ENCODE peak calls at places on chromosome 1, in six cellular contexts. K is GM12878, B is GM12892, M is H1, W is HepG2, P is K562. C is an unnamed sample.

GRCh38 chr1:232209357-232209756 is 420.6 kb downstream of the SIPA1L2 start:
- DNase-seq in P (no peak), K (no peak), W (no peak), B (no peak), M (no peak), C (no peak)

GRCh38 chr1:6438047-6438525 is 13.5 kb downstream of the ESPN start:
- DNase-seq in P (peak), B (peak), K (peak), M (peak), W (peak), C (peak)

GRCh38 chr1:113219377-113219776 is 146.4 kb downstream of the LRIG2 start:
- DNase-seq in P (peak), K (no peak), W (no peak), B (no peak), M (no peak), C (no peak)

GRCh38 chr1:113041569-113042335 is 31.2 kb upstream of the LRIG2 start:
- DNase-seq in W (peak), K (no peak), M (no peak), B (no peak), P (peak), C (no peak)

GRCh38 chr1:70887936-70888335 is 159.7 kb downstream of the PTGER3 start:
- DNase-seq in M (no peak), W (no peak), K (no peak), P (no peak), B (no peak), C (no peak)

GRCh38 chr1:227125929-227126545 is 185.9 kb downstream of the COQ8A start:
- DNase-seq in K (no peak), M (no peak), B (no peak), P (no peak), W (no peak), C (no peak)

GRCh38 chr1:65959896-65960295 is 167.2 kb downstream of the PDE4B start:
- DNase-seq in B (no peak), M (no peak), K (no peak), W (no peak), P (no peak), C (no peak)

GRCh38 chr1:229440821-229441537 is 7.1 kb upstream of the ACTA1 start:
- DNase-seq in P (no peak), M (no peak), K (peak), W (no peak), B (no peak), C (no peak)

GRCh38 chr1:228445867-228446584 is 29.4 kb upstream of the TRIM17 start:
- DNase-seq in B (peak), P (no peak), K (no peak), M (no peak), W (no peak), C (peak)

GRCh38 chr1:228141082-228141870 is 1.2 kb downstream of the GUK1 start:
- DNase-seq in W (no peak), P (no peak), B (no peak), M (no peak), K (no peak), C (peak)

GRCh38 chr1:214427871-214428277 is 123.5 kb downstream of the PTPN14 start:
- DNase-seq in K (peak), B (no peak), W (peak), M (no peak), P (no peak), C (no peak)

GRCh38 chr1:101344745-101345144 is 107.9 kb downstream of the S1PR1 start:
- DNase-seq in B (no peak), K (no peak), W (no peak), P (no peak), M (no peak), C (no peak)

GRCh38 chr1:89085781-89086180 is 20.8 kb upstream of the GBP1 start:
- DNase-seq in P (peak), W (peak), B (peak), K (no peak), M (no peak), C (no peak)

GRCh38 chr1:24349891-24350290 is 30.7 kb downstream of the GRHL3 start:
- DNase-seq in W (no peak), M (no peak), B (no peak), P (no peak), K (no peak), C (no peak)

GRCh38 chr1:49765034-49765433 is 258.7 kb downstream of the AGBL4 start:
- DNase-seq in M (no peak), B (no peak), P (no peak), W (peak), K (no peak), C (no peak)

GRCh38 chr1:115068780-115069179 is 20.5 kb downstream of the TSPAN2 start:
- DNase-seq in K (no peak), P (no peak), W (no peak), M (no peak), B (no peak), C (no peak)

GRCh38 chr1:229022595-229023350 is 248.1 kb upstream of the RAB4A start:
- DNase-seq in K (no peak), P (no peak), B (no peak), W (peak), M (no peak), C (no peak)

GRCh38 chr1:8197493-8198282 is 120.2 kb upstream of the SLC45A1 start:
- DNase-seq in W (peak), P (peak), B (no peak), K (no peak), M (no peak), C (peak)

GRCh38 chr1:53639251-53639721 is 99.7 kb downstream of the GLIS1 start:
- DNase-seq in W (no peak), M (no peak), B (no peak), K (no peak), P (no peak), C (no peak)

GRCh38 chr1:229717774-229718173 is 91.7 kb downstream of the URB2 start:
- DNase-seq in B (no peak), M (no peak), P (no peak), K (no peak), W (peak), C (no peak)

GRCh38 chr1:106080608-106081325 is 975.7 kb upstream of the PRMT6 start:
- DNase-seq in W (no peak), M (no peak), P (no peak), K (no peak), B (no peak), C (no peak)

GRCh38 chr1:19360026-19360813 is 48.1 kb downstream of the SLC66A1 start:
- DNase-seq in W (no peak), K (no peak), M (no peak), B (no peak), P (no peak), C (no peak)

GRCh38 chr1:192592981-192593683 is 17.6 kb downstream of the RGS1 start:
- DNase-seq in K (no peak), B (no peak), W (no peak), M (no peak), P (no peak), C (no peak)

GRCh38 chr1:176720835-176721234 is 257.9 kb downstream of the PAPPA2 start:
- DNase-seq in W (no peak), M (no peak), P (no peak), K (no peak), B (no peak), C (no peak)

GRCh38 chr1:58932820-58933598 is 149.2 kb upstream of the JUN start:
- DNase-seq in B (no peak), M (no peak), W (peak), P (no peak), K (no peak), C (no peak)

GRCh38 chr1:246837418-246838117 is 94.2 kb downstream of the AHCTF1 start:
- DNase-seq in M (no peak), W (no peak), P (no peak), K (peak), B (no peak), C (no peak)

GRCh38 chr1:58779837-58780585 is 3.8 kb downstream of the JUN start:
- DNase-seq in W (peak), B (no peak), P (no peak), M (no peak), K (no peak), C (no peak)

GRCh38 chr1:30817083-30817450 is 59.5 kb upstream of the LAPTM5 start:
- DNase-seq in K (no peak), B (no peak), M (no peak), P (no peak), W (no peak), C (no peak)

GRCh38 chr1:207052736-207053545 is at the start of gene PFKFB2:
- DNase-seq in P (peak), M (peak), K (peak), W (peak), B (peak), C (peak)

GRCh38 chr1:107776898-107777663 is 187.9 kb downstream of the VAV3 start:
- DNase-seq in M (no peak), B (no peak), W (no peak), K (peak), P (no peak), C (no peak)

GRCh38 chr1:95043141-95043980 is 29.4 kb downstream of the ALG14 start:
- DNase-seq in M (peak), W (peak), B (peak), P (peak), K (peak), C (peak)

GRCh38 chr1:178513278-178513983 is 522 bp downstream of the TEX35 start:
- DNase-seq in M (no peak), K (no peak), B (no peak), P (no peak), W (no peak), C (no peak)

GRCh38 chr1:28437260-28437923 is 67.9 kb downstream of the PHACTR4 start:
- DNase-seq in B (no peak), K (no peak), W (peak), P (no peak), M (no peak), C (no peak)

GRCh38 chr1:203628185-203628996 is 1.8 kb downstream of the ATP2B4 start:
- DNase-seq in K (no peak), M (peak), B (no peak), P (no peak), W (no peak), C (no peak)

GRCh38 chr1:68974447-68974846 is 477.6 kb upstream of the DEPDC1 start:
- DNase-seq in W (no peak), B (no peak), K (no peak), P (no peak), M (no peak), C (no peak)

GRCh38 chr1:68975534-68975933 is 478.7 kb upstream of the DEPDC1 start:
- DNase-seq in K (no peak), P (no peak), W (no peak), B (no peak), M (no peak), C (no peak)

GRCh38 chr1:68973459-68974244 is 476.8 kb upstream of the DEPDC1 start:
- DNase-seq in P (no peak), K (no peak), B (no peak), M (no peak), W (no peak), C (no peak)

GRCh38 chr1:68969430-68969829 is 472.5 kb upstream of the DEPDC1 start:
- DNase-seq in B (no peak), M (no peak), P (no peak), W (no peak), K (no peak), C (no peak)

GRCh38 chr1:68970571-68970970 is 473.7 kb upstream of the DEPDC1 start:
- DNase-seq in K (no peak), W (no peak), B (no peak), P (no peak), M (no peak), C (no peak)
- TF ChIP-seq TAF1 in K (no peak), W (no peak), B (no peak), P (no peak), M (no peak), C (no peak)

DNA sequence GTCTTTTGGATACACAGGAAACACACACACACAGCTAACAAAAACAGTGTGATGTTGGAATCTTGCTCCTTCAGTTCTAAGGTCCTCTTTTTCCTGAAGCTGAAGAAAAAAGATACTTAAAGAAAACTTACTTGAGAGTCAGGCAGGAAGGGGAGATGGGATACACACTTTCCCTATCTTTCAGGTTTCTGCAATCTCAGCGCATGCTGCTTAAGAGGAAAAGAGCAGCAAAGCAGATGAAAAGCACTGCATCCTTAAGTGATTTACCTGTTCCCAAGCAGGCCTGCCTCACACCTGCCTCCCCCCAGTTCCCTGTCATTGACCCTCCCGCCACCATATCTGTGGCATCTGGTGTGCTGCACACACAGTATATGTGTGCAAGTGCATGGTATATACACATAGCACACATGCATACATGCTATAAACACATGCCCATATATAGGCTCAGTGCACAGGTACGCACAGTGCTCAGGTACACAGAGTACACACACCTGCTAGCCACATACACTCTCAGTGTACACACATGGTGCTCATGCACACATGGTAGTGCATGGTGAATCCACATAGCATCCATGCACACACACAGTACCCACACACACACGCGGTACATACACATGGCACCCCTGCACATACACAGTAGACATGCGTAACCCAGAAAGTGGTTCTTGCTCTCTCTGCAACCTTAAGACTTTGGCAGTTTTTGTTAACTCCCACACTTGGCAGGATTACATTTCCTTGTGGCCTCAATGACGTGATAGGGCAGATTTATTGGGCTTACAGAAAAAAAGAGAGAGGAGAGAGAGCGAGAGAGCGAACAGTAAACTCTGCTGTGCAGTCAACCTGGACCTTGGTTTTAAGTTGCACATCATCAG is 166.9 kb downstream of the TOMM20 start:
- DNase-seq in K (no peak), B (no peak), M (no peak), W (no peak), P (no peak), C (no peak)
- TF ChIP-seq POLR2A in K (peak), B (peak), M (no peak), W (no peak), P (no peak), C (peak)

GRCh38 chr1:62341120-62341519 is 21.9 kb upstream of the KANK4 start:
- DNase-seq in W (no peak), B (no peak), P (no peak), K (no peak), M (no peak), C (no peak)

GRCh38 chr1:62337535-62337784 is 18.2 kb upstream of the KANK4 start:
- DNase-seq in W (no peak), K (no peak), B (no peak), P (no peak), M (no peak), C (no peak)

GRCh38 chr1:62336638-62337534 is 17.7 kb upstream of the KANK4 start:
- DNase-seq in M (no peak), W (no peak), P (no peak), K (no peak), B (no peak), C (no peak)

GRCh38 chr1:62335656-62336055 is 16.4 kb upstream of the KANK4 start:
- DNase-seq in W (no peak), K (no peak), P (no peak), B (no peak), M (no peak), C (no peak)

GRCh38 chr1:62337785-62338631 is 18.8 kb upstream of the KANK4 start:
- DNase-seq in W (peak), M (no peak), B (no peak), K (no peak), P (peak), C (no peak)
- TF ChIP-seq TAF1 in W (no peak), M (no peak), B (no peak), K (no peak), P (no peak), C (no peak)

DNA sequence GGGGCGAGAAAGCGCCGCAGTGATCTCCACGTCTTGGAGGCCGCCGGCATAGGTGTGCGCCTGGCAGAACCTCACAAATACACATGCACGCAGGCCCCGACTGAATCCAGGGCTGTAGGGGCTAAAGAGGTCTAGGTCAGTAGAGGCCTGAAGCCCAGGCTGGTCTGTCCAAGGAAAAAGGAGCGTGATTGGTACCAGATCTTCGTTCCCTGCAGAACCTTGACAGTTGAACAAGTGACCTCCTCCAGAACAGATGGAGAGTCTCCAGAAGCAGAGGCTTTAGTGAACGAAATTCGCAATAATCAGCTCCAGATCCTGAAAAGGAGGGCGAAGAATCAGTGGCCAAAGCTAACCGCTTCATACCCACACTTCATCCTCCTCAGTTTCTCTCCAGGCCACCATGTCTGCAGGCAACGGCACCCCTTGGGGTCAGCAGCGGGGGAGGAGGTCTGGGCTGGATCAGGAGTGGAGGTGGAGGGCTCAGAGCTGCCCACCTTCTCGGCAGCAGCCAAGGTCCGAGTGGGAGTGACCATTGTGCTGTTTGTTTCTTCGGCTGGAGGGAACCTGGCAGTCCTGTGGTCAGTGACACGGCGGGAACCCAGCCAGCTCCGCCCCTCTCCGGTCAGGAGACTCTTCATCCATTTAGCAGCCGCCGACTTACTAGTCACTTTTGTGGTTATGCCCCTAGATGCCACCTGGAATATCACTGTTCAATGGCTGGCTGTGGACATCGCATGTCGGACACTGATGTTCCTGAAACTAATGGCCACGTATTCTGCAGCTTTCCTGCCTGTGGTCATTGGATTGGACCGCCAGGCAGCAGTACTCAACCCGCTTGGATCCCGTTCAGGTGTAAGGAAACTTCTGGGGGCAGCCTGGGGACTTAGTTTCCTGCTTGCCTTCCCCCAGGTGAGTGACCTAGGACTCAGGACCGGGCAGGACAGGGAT is 749 bp upstream of the PEX11B start:
- DNase-seq in B (peak), P (peak), M (no peak), W (peak), K (no peak), C (no peak)
- TF ChIP-seq POLR2A in B (peak), P (no peak), M (peak), W (peak), K (peak), C (no peak)

GRCh38 chr1:188782220-188782841 is 1695.3 kb downstream of the BRINP3 start:
- DNase-seq in B (no peak), P (peak), M (peak), K (no peak), W (peak), C (no peak)
- TF ChIP-seq TAF1 in B (no peak), P (no peak), M (no peak), K (no peak), W (no peak), C (no peak)

GRCh38 chr1:27366113-27366410 is 699 bp downstream of the MAP3K6 start:
- DNase-seq in K (no peak), W (peak), P (peak), B (peak), M (no peak), C (peak)
- TF ChIP-seq POLR2A in K (no peak), W (no peak), P (no peak), B (no peak), M (no peak), C (no peak)

GRCh38 chr1:3522564-3523270 is 68.3 kb downstream of the ARHGEF16 start:
- DNase-seq in K (no peak), B (no peak), M (no peak), P (no peak), W (no peak), C (no peak)

GRCh38 chr1:3524571-3525203 is 70.2 kb downstream of the ARHGEF16 start:
- DNase-seq in M (no peak), B (no peak), P (no peak), K (no peak), W (no peak), C (no peak)

GRCh38 chr1:3523980-3524379 is 69.5 kb downstream of the ARHGEF16 start:
- DNase-seq in B (no peak), K (no peak), W (no peak), M (no peak), P (no peak), C (no peak)

GRCh38 chr1:3527774-3528173 is 73.3 kb downstream of the ARHGEF16 start:
- DNase-seq in W (no peak), K (no peak), P (no peak), M (no peak), B (no peak), C (no peak)

DNA sequence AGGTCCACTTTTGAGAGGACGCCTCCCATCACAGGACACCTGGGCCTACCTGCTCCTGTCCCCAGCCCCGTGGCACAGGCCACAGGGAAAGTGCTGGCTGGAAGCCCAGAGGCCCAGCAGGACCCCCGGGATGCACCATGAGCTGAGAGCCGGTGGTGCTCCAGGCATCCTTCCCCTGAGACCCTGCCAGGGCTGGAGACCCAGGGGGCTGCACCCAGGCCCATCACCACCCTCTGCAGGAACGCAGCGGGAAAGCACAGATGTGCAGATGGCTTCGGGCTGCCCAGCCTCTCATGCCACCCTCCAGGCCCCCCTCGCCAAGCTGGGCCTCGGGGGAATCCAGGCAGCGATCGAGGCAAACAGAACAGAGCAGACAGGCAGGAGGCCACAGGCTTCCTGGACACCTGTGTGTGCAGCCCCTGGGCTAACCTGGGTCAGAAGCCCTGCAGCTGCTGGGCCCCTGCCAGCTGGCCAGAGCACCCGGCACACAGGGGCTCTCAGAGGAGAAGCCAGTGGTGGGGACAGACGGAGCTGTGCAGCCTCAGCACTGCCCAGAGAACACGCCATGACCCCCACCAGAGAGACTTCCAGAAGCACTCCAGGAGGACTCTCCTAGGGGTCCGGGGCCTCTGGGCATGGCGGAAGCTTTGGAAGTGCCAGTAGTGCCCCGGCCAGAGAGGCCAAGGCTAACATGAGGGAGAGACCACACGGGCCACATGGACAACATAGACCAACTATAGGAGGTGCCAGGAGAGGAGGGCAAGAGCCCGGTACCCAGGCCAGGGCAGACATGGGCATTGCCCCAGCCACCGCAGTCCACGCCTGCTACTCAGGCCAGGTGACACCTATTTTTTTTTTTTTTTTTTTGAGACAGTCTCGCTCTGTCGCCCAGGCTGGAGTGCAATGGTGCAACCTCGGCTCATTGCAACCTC is 71.4 kb downstream of the ARHGEF16 start:
- DNase-seq in P (no peak), K (no peak), W (no peak), B (no peak), M (no peak), C (no peak)
- TF ChIP-seq TAF1 in P (no peak), K (no peak), W (no peak), B (no peak), M (no peak), C (no peak)

C was measured in GM12891.